ENCODE peak calls at places on chromosomes 13 and 19, in five cellular contexts. S, Q, A, G and T are unnamed samples.

GRCh38 chr13:44764334-44764733 is 188.2 kb upstream of the TSC22D1 start:
- DNase-seq in S (no peak), Q (no peak), A (peak; percentile 46), G (no peak), T (no peak)

GRCh38 chr19:39518458-39518857 is 3.5 kb downstream of the SELENOV start:
- DNase-seq in S (no peak), Q (no peak), A (no peak), G (no peak), T (no peak)

GRCh38 chr13:71320452-71320851 is 546.6 kb downstream of the DACH1 start:
- DNase-seq in S (peak; percentile 68), Q (no peak), A (no peak), G (no peak), T (peak; percentile 7)

GRCh38 chr13:32031025-32031814 is at the start of gene FRY:
- DNase-seq in S (peak; percentile 46), Q (peak; percentile 53), A (peak; percentile 87), G (no peak), T (peak; percentile 68)

GRCh38 chr19:13974073-13974472 is 21.8 kb downstream of the DCAF15 start:
- DNase-seq in S (peak; percentile 53), Q (no peak), A (no peak), G (peak; percentile 59), T (peak; percentile 56)

GRCh38 chr13:27583645-27584044 is 36.7 kb downstream of the LNX2 start:
- DNase-seq in S (no peak), Q (no peak), A (no peak), G (no peak), T (no peak)

GRCh38 chr13:43005460-43006236 is 13.6 kb upstream of the EPSTI1 start:
- DNase-seq in S (no peak), Q (no peak), A (no peak), G (no peak), T (no peak)

GRCh38 chr19:42288881-42289555 is 12.9 kb upstream of the PRR19 start:
- DNase-seq in S (no peak), Q (no peak), A (peak; percentile 53), G (no peak), T (no peak)

GRCh38 chr19:42655748-42656147 is 61.0 kb upstream of the CEACAM8 start:
- DNase-seq in S (no peak), Q (peak; percentile 3), A (peak; percentile 50), G (no peak), T (no peak)

GRCh38 chr19:44807652-44808462 is 1.0 kb upstream of the BCAM start:
- DNase-seq in S (no peak), Q (peak; percentile 20), A (peak; percentile 67), G (peak; percentile 43), T (peak; percentile 85)

GRCh38 chr19:33464733-33465115 is 56.9 kb downstream of the PEPD start:
- DNase-seq in S (no peak), Q (no peak), A (no peak), G (no peak), T (no peak)

GRCh38 chr13:20390526-20391175 is 135.0 kb downstream of the CRYL1 start:
- DNase-seq in S (no peak), Q (no peak), A (no peak), G (no peak), T (no peak)

GRCh38 chr13:34308725-34309124 is 490.8 kb downstream of the RFC3 start:
- DNase-seq in S (no peak), Q (no peak), A (no peak), G (no peak), T (no peak)

GRCh38 chr13:64755961-64756360 is 2474.2 kb downstream of the PCDH9 start:
- DNase-seq in S (no peak), Q (no peak), A (no peak), G (no peak), T (no peak)

GRCh38 chr19:55016017-55016416 is 22.0 kb downstream of the GP6 start:
- DNase-seq in S (no peak), Q (no peak), A (no peak), G (no peak), T (no peak)

GRCh38 chr13:50810468-50810867 is 33.0 kb downstream of the DLEU7 start:
- DNase-seq in S (no peak), Q (no peak), A (peak; percentile 24), G (no peak), T (no peak)

GRCh38 chr19:45815501-45816216 is 551 bp upstream of the RSPH6A start:
- DNase-seq in S (no peak), Q (no peak), A (peak; percentile 69), G (no peak), T (no peak)

GRCh38 chr19:18657590-18658365 is 20.9 kb downstream of the KLHL26 start:
- DNase-seq in S (no peak), Q (no peak), A (peak; percentile 86), G (peak; percentile 65), T (no peak)

GRCh38 chr13:86368924-86369323 is 569.7 kb upstream of the SLITRK6 start:
- DNase-seq in S (no peak), Q (no peak), A (no peak), G (no peak), T (no peak)

GRCh38 chr19:4328243-4328990 is 10.2 kb downstream of the STAP2 start:
- DNase-seq in S (peak; percentile 92), Q (peak; percentile 87), A (peak; percentile 99), G (peak; percentile 37), T (peak; percentile 97)

GRCh38 chr13:97844151-97844550 is 109.3 kb upstream of the IPO5 start:
- DNase-seq in S (no peak), Q (no peak), A (no peak), G (no peak), T (no peak)

GRCh38 chr13:49635599-49636433 is 7.5 kb downstream of the ARL11 start:
- DNase-seq in S (no peak), Q (peak; percentile 59), A (no peak), G (no peak), T (no peak)

GRCh38 chr13:65605386-65605785 is 1624.8 kb downstream of the PCDH9 start:
- DNase-seq in S (no peak), Q (no peak), A (no peak), G (no peak), T (no peak)

GRCh38 chr19:39408392-39409206 is 2.0 kb downstream of the ZFP36 start:
- DNase-seq in S (no peak), Q (no peak), A (peak; percentile 65), G (no peak), T (no peak)

GRCh38 chr13:33676700-33677048 is 141.3 kb upstream of the RFC3 start:
- DNase-seq in S (peak; percentile 41), Q (peak; percentile 78), A (peak; percentile 80), G (no peak), T (peak; percentile 67)

GRCh38 chr19:33767898-33768413 is 28.7 kb upstream of the KCTD15 start:
- DNase-seq in S (peak; percentile 49), Q (no peak), A (no peak), G (no peak), T (no peak)

GRCh38 chr19:29805026-29805925 is 6.5 kb upstream of the CCNE1 start:
- DNase-seq in S (no peak), Q (no peak), A (no peak), G (no peak), T (no peak)

GRCh38 chr13:52969373-52969772 is 59.2 kb upstream of the OLFM4 start:
- DNase-seq in S (no peak), Q (no peak), A (no peak), G (no peak), T (no peak)

GRCh38 chr13:113879506-113880360 is 15.9 kb upstream of the GAS6 start:
- DNase-seq in S (no peak), Q (no peak), A (no peak), G (no peak), T (no peak)

GRCh38 chr19:55082023-55082851 is 6.6 kb downstream of the EPS8L1 start:
- DNase-seq in S (no peak), Q (no peak), A (peak; percentile 74), G (no peak), T (peak; percentile 69)

GRCh38 chr13:51761638-51762350 is 42.2 kb downstream of the DHRS12 start:
- DNase-seq in S (no peak), Q (no peak), A (no peak), G (no peak), T (no peak)

GRCh38 chr19:46116121-46116520 is 8.4 kb downstream of the IGFL3 start:
- DNase-seq in S (no peak), Q (no peak), A (no peak), G (no peak), T (no peak)

GRCh38 chr19:47240996-47241918 is 10.3 kb upstream of the BBC3 start:
- DNase-seq in S (peak; percentile 66), Q (no peak), A (peak; percentile 84), G (no peak), T (peak; percentile 80)

GRCh38 chr19:4487572-4487971 is 15.5 kb downstream of the HDGFL2 start:
- DNase-seq in S (no peak), Q (no peak), A (peak; percentile 51), G (no peak), T (no peak)

GRCh38 chr13:60583911-60584753 is 187.1 kb downstream of the TDRD3 start:
- DNase-seq in S (no peak), Q (no peak), A (no peak), G (peak; percentile 5), T (no peak)